ENCODE peak calls at places on chromosome 14, in six cellular contexts. G, J, O, F, B and D are unnamed samples.

GRCh38 chr14:59698793-59699192 is 122.2 kb upstream of the CCDC175 start:
- DNase-seq in B (no peak), G (no peak), F (no peak), O (no peak), J (no peak), D (no peak)

GRCh38 chr14:55446833-55447232 is 6.4 kb upstream of the TBPL2 start:
- DNase-seq in B (peak; percentile 69), J (no peak), F (peak; percentile 97), G (no peak), O (no peak), D (no peak)

GRCh38 chr14:99768381-99768780 is 24.8 kb upstream of the EML1 start:
- DNase-seq in G (no peak), J (no peak), O (no peak), F (no peak), B (no peak), D (no peak)

GRCh38 chr14:86933460-86933859 is 1059.5 kb downstream of the GALC start:
- DNase-seq in B (no peak), F (peak; percentile 6), O (no peak), J (no peak), G (no peak), D (no peak)

GRCh38 chr14:53273671-53274072 is 120.5 kb upstream of the DDHD1 start:
- DNase-seq in F (peak; percentile 10), J (no peak), B (no peak), G (no peak), O (no peak), D (no peak)

GRCh38 chr14:96424104-96424989 is 32.4 kb downstream of the AK7 start:
- DNase-seq in J (no peak), O (peak; percentile 57), B (peak; percentile 57), G (peak; percentile 34), F (peak; percentile 74), D (no peak)

GRCh38 chr14:32382704-32383103 is 53.6 kb downstream of the AKAP6 start:
- DNase-seq in F (no peak), O (no peak), G (no peak), B (no peak), J (no peak), D (no peak)

GRCh38 chr14:64488590-64489099 is 15.0 kb downstream of the ZBTB25 start:
- DNase-seq in J (no peak), F (no peak), B (no peak), G (no peak), O (no peak), D (no peak)

GRCh38 chr14:65035049-65035448 is 48.4 kb downstream of the FNTB start:
- DNase-seq in O (no peak), J (no peak), F (no peak), G (peak; percentile 42), B (no peak), D (no peak)

GRCh38 chr14:75246546-75247285 is 31.9 kb upstream of the FOS start:
- DNase-seq in G (no peak), F (no peak), J (no peak), B (no peak), O (no peak), D (no peak)
- TF ChIP-seq CTCF in G (no peak), F (no peak), J (no peak), B (no peak), O (no peak), D (no peak)

GRCh38 chr14:37591941-37592287 is 3.1 kb downstream of the FOXA1 start:
- DNase-seq in G (no peak), B (no peak), O (no peak), F (no peak), J (peak; percentile 82), D (no peak)

GRCh38 chr14:37594916-37595808 is at the start of the genes FOXA1 and TTC6:
- DNase-seq in G (peak; percentile 49), J (peak; percentile 73), B (peak; percentile 31), F (peak; percentile 24), O (peak; percentile 53), D (no peak)

GRCh38 chr14:37592288-37593274 is 2.5 kb downstream of the FOXA1 start:
- DNase-seq in F (no peak), B (no peak), J (peak; percentile 68), O (no peak), G (no peak), D (no peak)

GRCh38 chr14:37594238-37594915 is 672 bp downstream of the FOXA1 start:
- DNase-seq in J (peak; percentile 84), O (peak; percentile 75), B (peak; percentile 76), G (peak; percentile 71), F (peak; percentile 80), D (no peak)

GRCh38 chr14:37593496-37594237 is 1.4 kb downstream of the FOXA1 start:
- DNase-seq in J (no peak), F (no peak), O (no peak), B (no peak), G (no peak), D (no peak)
- TF ChIP-seq POLR2A in J (no peak), F (no peak), O (no peak), B (no peak), G (no peak), D (no peak)

DNA sequence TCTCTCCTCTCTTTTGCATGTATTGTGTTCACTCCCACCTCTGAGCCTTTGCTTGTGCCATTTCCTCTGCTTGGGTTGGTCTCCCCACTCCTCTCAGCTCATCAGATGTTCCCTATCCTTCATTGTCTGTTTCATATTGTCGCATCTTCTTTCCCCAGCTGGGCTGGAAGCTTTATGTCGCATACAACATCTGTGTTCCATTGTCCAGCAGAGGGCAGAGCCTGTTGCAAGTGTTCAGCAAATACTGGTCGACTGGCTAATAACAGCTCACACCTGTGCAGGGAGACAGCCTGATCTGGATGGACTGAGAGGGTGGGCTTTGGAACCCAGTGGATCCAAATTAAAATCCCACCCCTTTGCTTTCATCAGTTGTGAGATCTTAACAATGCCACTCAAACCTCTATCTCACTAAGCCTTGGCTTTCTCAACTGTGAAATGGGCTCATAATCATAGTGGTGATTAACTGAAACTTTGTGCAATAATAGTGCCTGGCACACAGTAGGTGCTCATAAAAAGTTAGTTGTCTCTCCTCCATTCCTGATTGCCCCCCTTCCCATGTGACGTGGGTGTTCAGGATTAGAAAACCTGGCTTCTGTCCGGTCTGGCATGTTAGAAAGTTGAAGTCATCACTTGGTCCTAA is 75.8 kb downstream of the RIN3 start:
- DNase-seq in F (peak; percentile 52), B (no peak), J (no peak), G (no peak), O (no peak), D (no peak)
- TF ChIP-seq CTCF in F (peak; percentile 41), B (peak; percentile 38), J (peak; percentile 61), G (no peak), O (peak; percentile 42), D (no peak)

GRCh38 chr14:31230559-31230958 is 23.0 kb upstream of the HECTD1 start:
- DNase-seq in B (no peak), F (no peak), O (no peak), G (no peak), J (no peak), D (no peak)

GRCh38 chr14:31228533-31228932 is 20.9 kb upstream of the HECTD1 start:
- DNase-seq in J (no peak), O (no peak), B (no peak), F (no peak), G (no peak), D (no peak)

GRCh38 chr14:31229009-31229408 is 21.4 kb upstream of the HECTD1 start:
- DNase-seq in G (no peak), J (no peak), B (no peak), O (no peak), F (no peak), D (no peak)

GRCh38 chr14:31232081-31232480 is 24.5 kb upstream of the HECTD1 start:
- DNase-seq in O (no peak), B (no peak), F (no peak), J (no peak), G (no peak), D (no peak)

GRCh38 chr14:31229638-31230229 is 22.1 kb upstream of the HECTD1 start:
- DNase-seq in J (peak; percentile 51), O (peak; percentile 98), B (peak; percentile 92), G (peak; percentile 94), F (peak; percentile 98), D (peak; percentile 12)
- TF ChIP-seq POLR2A in J (no peak), O (no peak), B (no peak), G (no peak), F (no peak), D (peak; percentile 44)

DNA sequence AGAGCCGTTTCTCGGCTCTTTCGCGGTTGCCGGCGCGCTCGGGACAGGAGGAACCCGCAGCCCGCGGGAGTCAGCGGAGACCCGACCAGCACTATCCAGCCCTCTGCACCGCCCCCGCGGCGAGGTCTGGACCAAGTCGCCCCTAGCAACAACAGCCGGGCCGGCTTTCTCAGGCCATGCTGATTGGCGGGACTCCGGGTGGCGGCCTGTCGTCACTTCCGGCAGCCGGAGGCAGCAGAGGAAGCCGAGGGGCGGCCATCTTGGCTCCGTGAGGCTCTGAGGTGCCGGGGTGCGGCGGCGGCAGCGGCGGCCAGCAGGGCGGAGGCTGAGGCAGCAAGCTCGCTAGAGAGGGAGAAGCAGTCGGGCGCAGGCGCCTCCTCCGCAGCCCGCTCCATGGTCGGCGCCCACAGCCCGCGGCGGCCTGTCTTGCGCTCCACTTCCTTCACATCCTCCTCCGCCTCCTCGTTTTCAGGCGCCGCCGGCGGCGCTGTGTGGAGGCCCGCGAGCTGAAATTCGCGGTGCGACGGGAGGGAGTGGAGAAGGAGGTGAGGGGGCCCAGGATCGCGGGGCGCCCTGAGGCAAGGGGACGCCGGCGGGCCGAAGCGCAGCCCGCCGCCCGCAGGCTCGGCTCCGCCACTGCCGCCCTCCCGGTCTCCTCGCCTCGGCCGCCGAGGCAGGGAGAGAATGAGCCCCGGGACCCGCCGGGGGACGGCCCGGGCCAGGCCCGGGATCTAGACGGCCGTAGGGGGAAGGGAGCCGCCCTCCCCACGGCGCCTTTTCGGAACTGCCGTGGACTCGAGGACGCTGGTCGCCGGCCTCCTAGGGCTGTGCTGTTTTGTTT is at the start of gene MARK3:
- DNase-seq in J (peak; percentile 96), O (peak; percentile 98), G (peak; percentile 97), B (peak; percentile 86), F (peak; percentile 95), D (peak; percentile 91)
- TF ChIP-seq CTCF in J (no peak), O (peak; percentile 23), G (peak; percentile 14), B (no peak), F (peak; percentile 24), D (no peak)

GRCh38 chr14:70600382-70601157 is at the start of gene MED6:
- DNase-seq in O (peak; percentile 78), J (peak; percentile 91), F (peak; percentile 86), G (peak; percentile 94), B (peak; percentile 82), D (peak; percentile 72)
- TF ChIP-seq POLR2A in O (peak; percentile 5), J (peak; percentile 89), F (peak; percentile 75), G (no peak), B (no peak), D (peak; percentile 18)

GRCh38 chr14:68363401-68363800 is 429.5 kb downstream of the ZFP36L1 start:
- DNase-seq in G (no peak), F (no peak), O (no peak), B (peak; percentile 13), J (no peak), D (no peak)
- TF ChIP-seq CTCF in G (no peak), F (no peak), O (no peak), B (peak; percentile 17), J (peak; percentile 51), D (no peak)

GRCh38 chr14:31069343-31069742 is 43.2 kb upstream of the STRN3 start:
- DNase-seq in G (no peak), B (no peak), F (no peak), J (no peak), O (no peak), D (no peak)
- TF ChIP-seq POLR2A in G (no peak), B (no peak), F (no peak), J (no peak), O (no peak), D (no peak)

GRCh38 chr14:45838597-45838996 is 585.6 kb upstream of the MIS18BP1 start:
- DNase-seq in G (no peak), O (no peak), B (no peak), F (no peak), J (no peak), D (no peak)
- TF ChIP-seq CTCF in G (no peak), O (no peak), B (no peak), F (peak; percentile 5), J (peak; percentile 16), D (no peak)